ENCODE peak calls at places on chromosomes 3 and 15, in eight cellular contexts. One of them, this sample, is unnamed.

GRCh38 chr15:87209891-87210649 is 1046.5 kb downstream of the NTRK3 start:
- DNase-seq in mesothelial cell of epicardium: no peak
- DNase-seq in KG1: no peak
- DNase-seq in C1 segment of cervical spinal cord: no peak
- DNase-seq in stimulated activated CD4-positive, alpha-beta T cell treated with anti-CD3 and anti-CD28 coated beads, Interleukin-15, amount 100 ng/mL, for 1 hour: no peak
- DNase-seq in right cardiac atrium: no peak
- DNase-seq in ACHN: no peak
- DNase-seq in left ventricle myocardium superior: no peak
- DNase-seq in this sample: no peak

GRCh38 chr15:72487070-72487797 is 13.1 kb downstream of the ARIH1 start:
- DNase-seq in stimulated activated CD4-positive, alpha-beta T cell treated with anti-CD3 and anti-CD28 coated beads, Interleukin-15, amount 100 ng/mL, for 1 hour: no peak
- DNase-seq in mesothelial cell of epicardium: no peak
- DNase-seq in KG1: no peak
- DNase-seq in C1 segment of cervical spinal cord: no peak
- DNase-seq in right cardiac atrium: no peak
- DNase-seq in ACHN: peak; percentile 4
- DNase-seq in left ventricle myocardium superior: no peak
- DNase-seq in this sample: no peak

GRCh38 chr3:10981961-10982360 is 10.6 kb upstream of the SLC6A1 start:
- DNase-seq in C1 segment of cervical spinal cord: no peak
- DNase-seq in mesothelial cell of epicardium: no peak
- DNase-seq in right cardiac atrium: no peak
- DNase-seq in ACHN: no peak
- DNase-seq in left ventricle myocardium superior: no peak
- DNase-seq in stimulated activated CD4-positive, alpha-beta T cell treated with anti-CD3 and anti-CD28 coated beads, Interleukin-15, amount 100 ng/mL, for 1 hour: no peak
- DNase-seq in KG1: no peak
- DNase-seq in this sample: no peak

GRCh38 chr3:197830967-197831313 is 39.9 kb downstream of the LRCH3 start:
- DNase-seq in left ventricle myocardium superior: no peak
- DNase-seq in mesothelial cell of epicardium: no peak
- DNase-seq in stimulated activated CD4-positive, alpha-beta T cell treated with anti-CD3 and anti-CD28 coated beads, Interleukin-15, amount 100 ng/mL, for 1 hour: no peak
- DNase-seq in C1 segment of cervical spinal cord: no peak
- DNase-seq in ACHN: no peak
- DNase-seq in right cardiac atrium: no peak
- DNase-seq in KG1: no peak
- DNase-seq in this sample: no peak

GRCh38 chr15:59222106-59222505 is 15.5 kb downstream of the LDHAL6B start:
- DNase-seq in C1 segment of cervical spinal cord: no peak
- DNase-seq in ACHN: peak; percentile 58
- DNase-seq in mesothelial cell of epicardium: no peak
- DNase-seq in right cardiac atrium: no peak
- DNase-seq in KG1: no peak
- DNase-seq in left ventricle myocardium superior: no peak
- DNase-seq in stimulated activated CD4-positive, alpha-beta T cell treated with anti-CD3 and anti-CD28 coated beads, Interleukin-15, amount 100 ng/mL, for 1 hour: no peak
- DNase-seq in this sample: no peak

GRCh38 chr3:81339040-81339845 is 422.2 kb downstream of the GBE1 start:
- DNase-seq in C1 segment of cervical spinal cord: no peak
- DNase-seq in KG1: no peak
- DNase-seq in mesothelial cell of epicardium: no peak
- DNase-seq in right cardiac atrium: no peak
- DNase-seq in stimulated activated CD4-positive, alpha-beta T cell treated with anti-CD3 and anti-CD28 coated beads, Interleukin-15, amount 100 ng/mL, for 1 hour: no peak
- DNase-seq in left ventricle myocardium superior: no peak
- DNase-seq in ACHN: peak; percentile 30
- DNase-seq in this sample: no peak

GRCh38 chr3:133277813-133278212 is 122.0 kb upstream of the BFSP2 start:
- DNase-seq in mesothelial cell of epicardium: no peak
- DNase-seq in left ventricle myocardium superior: no peak
- DNase-seq in right cardiac atrium: no peak
- DNase-seq in ACHN: no peak
- DNase-seq in stimulated activated CD4-positive, alpha-beta T cell treated with anti-CD3 and anti-CD28 coated beads, Interleukin-15, amount 100 ng/mL, for 1 hour: no peak
- DNase-seq in C1 segment of cervical spinal cord: no peak
- DNase-seq in KG1: no peak
- DNase-seq in this sample: no peak

GRCh38 chr3:29718661-29719065 is 437.8 kb downstream of the RBMS3 start:
- DNase-seq in right cardiac atrium: no peak
- DNase-seq in mesothelial cell of epicardium: no peak
- DNase-seq in stimulated activated CD4-positive, alpha-beta T cell treated with anti-CD3 and anti-CD28 coated beads, Interleukin-15, amount 100 ng/mL, for 1 hour: no peak
- DNase-seq in C1 segment of cervical spinal cord: no peak
- DNase-seq in ACHN: no peak
- DNase-seq in left ventricle myocardium superior: no peak
- DNase-seq in KG1: no peak
- DNase-seq in this sample: no peak

This sample was measured in breast epithelium.